ENCODE peak calls at places on chromosomes 1 and 21, in five cellular contexts. One of them, this sample, is unnamed.

GRCh38 chr1:207857447-207857846 is 53.5 kb downstream of the CD34 start:
- DNase-seq in mammary epithelial cell: peak
- DNase-seq in AG10803: no peak
- DNase-seq in cardiac muscle cell: no peak
- DNase-seq in fibroblast of pulmonary artery: no peak
- DNase-seq in this sample: no peak

GRCh38 chr1:218164930-218165686 is 120.0 kb upstream of the RRP15 start:
- DNase-seq in mammary epithelial cell: no peak
- DNase-seq in AG10803: no peak
- DNase-seq in cardiac muscle cell: peak
- DNase-seq in fibroblast of pulmonary artery: peak
- DNase-seq in this sample: no peak

GRCh38 chr21:15430577-15430976 is 299.2 kb upstream of the USP25 start:
- DNase-seq in mammary epithelial cell: no peak
- DNase-seq in AG10803: peak
- DNase-seq in cardiac muscle cell: peak
- DNase-seq in fibroblast of pulmonary artery: peak
- DNase-seq in this sample: peak

GRCh38 chr21:33259995-33260394 is 6.2 kb upstream of the IL10RB start:
- DNase-seq in mammary epithelial cell: no peak
- DNase-seq in AG10803: no peak
- DNase-seq in cardiac muscle cell: no peak
- DNase-seq in fibroblast of pulmonary artery: no peak
- DNase-seq in this sample: no peak

GRCh38 chr1:3547055-3548005 is 64.0 kb downstream of the MEGF6 start:
- DNase-seq in mammary epithelial cell: no peak
- DNase-seq in AG10803: no peak
- DNase-seq in cardiac muscle cell: no peak
- DNase-seq in fibroblast of pulmonary artery: no peak
- DNase-seq in this sample: no peak

GRCh38 chr1:100631015-100631521 is 88.5 kb upstream of the VCAM1 start:
- DNase-seq in mammary epithelial cell: peak
- DNase-seq in AG10803: peak
- DNase-seq in cardiac muscle cell: peak
- DNase-seq in fibroblast of pulmonary artery: peak
- DNase-seq in this sample: peak

GRCh38 chr1:201791775-201792166 is 37.2 kb upstream of the IPO9 start:
- DNase-seq in mammary epithelial cell: peak
- DNase-seq in AG10803: peak
- DNase-seq in cardiac muscle cell: peak
- DNase-seq in fibroblast of pulmonary artery: peak
- DNase-seq in this sample: peak

GRCh38 chr1:44565265-44565750 is 109.0 kb downstream of the TMEM53 start:
- DNase-seq in mammary epithelial cell: no peak
- DNase-seq in AG10803: no peak
- DNase-seq in cardiac muscle cell: no peak
- DNase-seq in fibroblast of pulmonary artery: no peak
- DNase-seq in this sample: no peak

GRCh38 chr1:32470991-32471694 is 6.3 kb downstream of the ZBTB8B start:
- DNase-seq in mammary epithelial cell: no peak
- DNase-seq in AG10803: no peak
- DNase-seq in cardiac muscle cell: no peak
- DNase-seq in fibroblast of pulmonary artery: no peak
- DNase-seq in this sample: no peak

GRCh38 chr21:28111151-28111619 is 881.5 kb downstream of the LTN1 start:
- DNase-seq in mammary epithelial cell: no peak
- DNase-seq in AG10803: peak
- DNase-seq in cardiac muscle cell: peak
- DNase-seq in fibroblast of pulmonary artery: peak
- DNase-seq in this sample: peak

GRCh38 chr1:62245201-62245600 is 50.6 kb downstream of the L1TD1 start:
- DNase-seq in mammary epithelial cell: peak
- DNase-seq in AG10803: no peak
- DNase-seq in cardiac muscle cell: no peak
- DNase-seq in fibroblast of pulmonary artery: no peak
- DNase-seq in this sample: peak

GRCh38 chr1:175174702-175175102 is 17.9 kb downstream of the KIAA0040 start:
- DNase-seq in mammary epithelial cell: no peak
- DNase-seq in AG10803: no peak
- DNase-seq in cardiac muscle cell: no peak
- DNase-seq in fibroblast of pulmonary artery: no peak
- DNase-seq in this sample: no peak

GRCh38 chr1:110604586-110605148 is 1.5 kb downstream of the KCNA2 start:
- DNase-seq in mammary epithelial cell: no peak
- DNase-seq in AG10803: no peak
- DNase-seq in cardiac muscle cell: no peak
- DNase-seq in fibroblast of pulmonary artery: no peak
- DNase-seq in this sample: no peak

GRCh38 chr1:3483801-3484444 is 29.5 kb downstream of the ARHGEF16 start:
- DNase-seq in mammary epithelial cell: no peak
- DNase-seq in AG10803: peak
- DNase-seq in cardiac muscle cell: peak
- DNase-seq in fibroblast of pulmonary artery: peak
- DNase-seq in this sample: peak

GRCh38 chr1:9735800-9736199 is 84.3 kb downstream of the PIK3CD start:
- DNase-seq in mammary epithelial cell: no peak
- DNase-seq in AG10803: no peak
- DNase-seq in cardiac muscle cell: no peak
- DNase-seq in fibroblast of pulmonary artery: no peak
- DNase-seq in this sample: no peak

GRCh38 chr1:113937146-113937545 is 8.0 kb downstream of the HIPK1 start:
- DNase-seq in mammary epithelial cell: no peak
- DNase-seq in AG10803: no peak
- DNase-seq in cardiac muscle cell: no peak
- DNase-seq in fibroblast of pulmonary artery: no peak
- DNase-seq in this sample: peak

GRCh38 chr1:151210830-151211229 is 12.5 kb downstream of the PIP5K1A start:
- DNase-seq in mammary epithelial cell: no peak
- DNase-seq in AG10803: peak
- DNase-seq in cardiac muscle cell: no peak
- DNase-seq in fibroblast of pulmonary artery: no peak
- DNase-seq in this sample: peak

GRCh38 chr1:78038491-78038939 is 7.3 kb upstream of the GIPC2 start:
- DNase-seq in mammary epithelial cell: no peak
- DNase-seq in AG10803: peak
- DNase-seq in cardiac muscle cell: no peak
- DNase-seq in fibroblast of pulmonary artery: peak
- DNase-seq in this sample: peak

GRCh38 chr1:215603319-215603718 is 36.2 kb downstream of the KCTD3 start:
- DNase-seq in mammary epithelial cell: no peak
- DNase-seq in AG10803: no peak
- DNase-seq in cardiac muscle cell: no peak
- DNase-seq in fibroblast of pulmonary artery: no peak
- DNase-seq in this sample: no peak

GRCh38 chr1:9838946-9839345 is 15.2 kb upstream of the CLSTN1 start:
- DNase-seq in mammary epithelial cell: no peak
- DNase-seq in AG10803: no peak
- DNase-seq in cardiac muscle cell: no peak
- DNase-seq in fibroblast of pulmonary artery: no peak
- DNase-seq in this sample: no peak

GRCh38 chr1:218809625-218810024 is 364.1 kb upstream of the LYPLAL1 start:
- DNase-seq in mammary epithelial cell: peak
- DNase-seq in AG10803: no peak
- DNase-seq in cardiac muscle cell: peak
- DNase-seq in fibroblast of pulmonary artery: peak
- DNase-seq in this sample: peak

GRCh38 chr1:88088481-88088880 is 595.6 kb upstream of the PKN2 start:
- DNase-seq in mammary epithelial cell: no peak
- DNase-seq in AG10803: no peak
- DNase-seq in cardiac muscle cell: no peak
- DNase-seq in fibroblast of pulmonary artery: no peak
- DNase-seq in this sample: no peak

GRCh38 chr1:61277129-61277801 is 194.9 kb downstream of the NFIA start:
- DNase-seq in mammary epithelial cell: no peak
- DNase-seq in AG10803: no peak
- DNase-seq in cardiac muscle cell: no peak
- DNase-seq in fibroblast of pulmonary artery: no peak
- DNase-seq in this sample: no peak

GRCh38 chr1:88802950-88803349 is 88.4 kb downstream of the GTF2B start:
- DNase-seq in mammary epithelial cell: peak
- DNase-seq in AG10803: peak
- DNase-seq in cardiac muscle cell: peak
- DNase-seq in fibroblast of pulmonary artery: peak
- DNase-seq in this sample: peak

GRCh38 chr1:41626146-41626545 is 141.7 kb upstream of the EDN2 start:
- DNase-seq in mammary epithelial cell: peak
- DNase-seq in AG10803: peak
- DNase-seq in cardiac muscle cell: peak
- DNase-seq in fibroblast of pulmonary artery: peak
- DNase-seq in this sample: peak

GRCh38 chr1:16960560-16961296 is 19.7 kb downstream of the MFAP2 start:
- DNase-seq in mammary epithelial cell: no peak
- DNase-seq in AG10803: peak
- DNase-seq in cardiac muscle cell: peak
- DNase-seq in fibroblast of pulmonary artery: peak
- DNase-seq in this sample: peak

GRCh38 chr21:15552914-15553491 is 176.8 kb upstream of the USP25 start:
- DNase-seq in mammary epithelial cell: peak
- DNase-seq in AG10803: peak
- DNase-seq in cardiac muscle cell: peak
- DNase-seq in fibroblast of pulmonary artery: peak
- DNase-seq in this sample: peak

GRCh38 chr1:234765672-234766071 is 155.7 kb upstream of the IRF2BP2 start:
- DNase-seq in mammary epithelial cell: no peak
- DNase-seq in AG10803: no peak
- DNase-seq in cardiac muscle cell: no peak
- DNase-seq in fibroblast of pulmonary artery: no peak
- DNase-seq in this sample: no peak

GRCh38 chr1:56709269-56709880 is 64.3 kb downstream of the PRKAA2 start:
- DNase-seq in mammary epithelial cell: peak
- DNase-seq in AG10803: peak
- DNase-seq in cardiac muscle cell: peak
- DNase-seq in fibroblast of pulmonary artery: peak
- DNase-seq in this sample: peak

GRCh38 chr1:55078470-55078869 is 39.1 kb downstream of the PCSK9 start:
- DNase-seq in mammary epithelial cell: no peak
- DNase-seq in AG10803: no peak
- DNase-seq in cardiac muscle cell: no peak
- DNase-seq in fibroblast of pulmonary artery: no peak
- DNase-seq in this sample: no peak
- TF ChIP-seq CTCF in mammary epithelial cell: no peak
- TF ChIP-seq CTCF in AG10803: no peak
- TF ChIP-seq CTCF in cardiac muscle cell: no peak
- TF ChIP-seq CTCF in fibroblast of pulmonary artery: no peak
- TF ChIP-seq CTCF in this sample: no peak

GRCh38 chr1:95451054-95451453 is 217.0 kb downstream of the RWDD3 start:
- DNase-seq in mammary epithelial cell: peak
- DNase-seq in AG10803: no peak
- DNase-seq in cardiac muscle cell: no peak
- DNase-seq in fibroblast of pulmonary artery: no peak
- DNase-seq in this sample: no peak
- TF ChIP-seq CTCF in mammary epithelial cell: peak
- TF ChIP-seq CTCF in AG10803: no peak
- TF ChIP-seq CTCF in cardiac muscle cell: no peak
- TF ChIP-seq CTCF in fibroblast of pulmonary artery: no peak
- TF ChIP-seq CTCF in this sample: no peak

GRCh38 chr1:66084442-66084841 is 291.7 kb downstream of the PDE4B start:
- DNase-seq in mammary epithelial cell: no peak
- DNase-seq in AG10803: no peak
- DNase-seq in cardiac muscle cell: no peak
- DNase-seq in fibroblast of pulmonary artery: no peak
- DNase-seq in this sample: no peak
- TF ChIP-seq CTCF in mammary epithelial cell: no peak
- TF ChIP-seq CTCF in AG10803: no peak
- TF ChIP-seq CTCF in cardiac muscle cell: no peak
- TF ChIP-seq CTCF in fibroblast of pulmonary artery: no peak
- TF ChIP-seq CTCF in this sample: no peak

GRCh38 chr1:912740-913301 is 10.9 kb upstream of the SAMD11 start:
- DNase-seq in mammary epithelial cell: no peak
- DNase-seq in AG10803: peak
- DNase-seq in cardiac muscle cell: peak
- DNase-seq in fibroblast of pulmonary artery: peak
- DNase-seq in this sample: peak
- TF ChIP-seq CTCF in mammary epithelial cell: no peak
- TF ChIP-seq CTCF in AG10803: peak
- TF ChIP-seq CTCF in cardiac muscle cell: peak
- TF ChIP-seq CTCF in fibroblast of pulmonary artery: peak
- TF ChIP-seq CTCF in this sample: peak

GRCh38 chr1:20511518-20512428 is 3.8 kb upstream of the MUL1 start:
- DNase-seq in mammary epithelial cell: peak
- DNase-seq in AG10803: peak
- DNase-seq in cardiac muscle cell: no peak
- DNase-seq in fibroblast of pulmonary artery: no peak
- DNase-seq in this sample: peak

GRCh38 chr1:20505488-20505887 is 2.5 kb downstream of the MUL1 start:
- DNase-seq in mammary epithelial cell: no peak
- DNase-seq in AG10803: no peak
- DNase-seq in cardiac muscle cell: no peak
- DNase-seq in fibroblast of pulmonary artery: no peak
- DNase-seq in this sample: no peak

GRCh38 chr1:20507564-20508410 is at the start of gene MUL1:
- DNase-seq in mammary epithelial cell: peak
- DNase-seq in AG10803: peak
- DNase-seq in cardiac muscle cell: peak
- DNase-seq in fibroblast of pulmonary artery: peak
- DNase-seq in this sample: peak

GRCh38 chr1:20507248-20507563 is 745 bp downstream of the MUL1 start:
- DNase-seq in mammary epithelial cell: no peak
- DNase-seq in AG10803: no peak
- DNase-seq in cardiac muscle cell: no peak
- DNase-seq in fibroblast of pulmonary artery: no peak
- DNase-seq in this sample: no peak

DNA sequence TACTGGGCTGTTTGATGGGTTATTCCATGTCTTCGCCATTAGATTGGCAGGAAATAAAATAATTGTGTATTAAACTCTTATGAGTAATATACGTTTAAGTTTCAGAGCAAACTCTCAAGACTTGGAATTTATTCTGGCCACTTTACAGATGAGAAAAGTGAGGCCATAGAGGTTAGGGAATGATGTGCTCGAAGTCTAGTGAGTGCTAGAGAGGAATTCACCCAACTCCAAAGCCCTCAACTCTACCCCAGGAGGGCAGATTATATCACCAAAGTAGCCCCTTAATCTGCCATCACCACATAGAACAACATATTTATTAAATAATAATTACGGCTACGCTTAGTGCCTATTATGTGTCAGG is 440 bp upstream of the MUL1 start:
- DNase-seq in mammary epithelial cell: no peak
- DNase-seq in AG10803: no peak
- DNase-seq in cardiac muscle cell: no peak
- DNase-seq in fibroblast of pulmonary artery: no peak
- DNase-seq in this sample: no peak
- TF ChIP-seq CTCF in mammary epithelial cell: no peak
- TF ChIP-seq CTCF in AG10803: no peak
- TF ChIP-seq CTCF in cardiac muscle cell: no peak
- TF ChIP-seq CTCF in fibroblast of pulmonary artery: no peak
- TF ChIP-seq CTCF in this sample: no peak